ENCODE peak calls at places on chromosomes 4 and X, in six cellular contexts. L is A549, O is HepG2, K is GM12878, E is K562, P is endothelial cell of umbilical vein. H is an unnamed sample.

GRCh38 chr4:128604840-128605239 is 204.7 kb upstream of the JADE1 start:
- DNase-seq in E (peak; percentile 28), L (no peak), P (no peak), O (no peak), K (no peak), H (peak; percentile 4)

GRCh38 chrX:155056471-155056870 is 14.5 kb downstream of the CMC4 start:
- DNase-seq in L (no peak), P (no peak), K (no peak), O (no peak), E (no peak), H (no peak)

GRCh38 chr4:51840791-51841190 is 2.2 kb upstream of the DCUN1D4 start:
- DNase-seq in O (no peak), P (no peak), L (no peak), K (no peak), E (no peak), H (no peak)

GRCh38 chrX:50697691-50698090 is 116.3 kb downstream of the SHROOM4 start:
- DNase-seq in K (no peak), O (no peak), E (no peak), P (peak; percentile 75), L (no peak), H (no peak)

GRCh38 chr4:18593297-18594002 is 571.9 kb upstream of the LCORL start:
- DNase-seq in O (peak; percentile 66), L (peak; percentile 64), K (peak; percentile 7), P (peak; percentile 80), E (peak; percentile 74), H (peak; percentile 80)

GRCh38 chrX:36963069-36963808 is 44.9 kb upstream of the FAM47C start:
- DNase-seq in P (no peak), O (no peak), E (no peak), L (no peak), K (no peak), H (no peak)

GRCh38 chr4:152843476-152844107 is 63.8 kb downstream of the ARFIP1 start:
- DNase-seq in K (no peak), E (no peak), P (no peak), O (peak; percentile 10), L (no peak), H (no peak)

GRCh38 chr4:42713371-42713770 is 56.5 kb upstream of the ATP8A1 start:
- DNase-seq in K (no peak), E (no peak), O (no peak), L (no peak), P (no peak), H (no peak)

GRCh38 chr4:182863501-182863900 is 53.7 kb downstream of the DCTD start:
- DNase-seq in O (no peak), K (no peak), L (no peak), E (no peak), P (no peak), H (no peak)

GRCh38 chrX:131752493-131753198 is 208.8 kb downstream of the OR13H1 start:
- DNase-seq in P (no peak), E (no peak), K (peak; percentile 87), O (no peak), L (peak; percentile 92), H (no peak)

GRCh38 chr4:85812776-85813175 is 337.8 kb downstream of the ARHGAP24 start:
- DNase-seq in E (no peak), O (no peak), K (no peak), P (peak; percentile 70), L (no peak), H (no peak)

GRCh38 chr4:2537011-2537830 is 774 bp downstream of the FAM193A start:
- DNase-seq in E (peak; percentile 41), L (peak; percentile 48), O (peak; percentile 44), P (peak; percentile 59), K (no peak), H (peak; percentile 70)

GRCh38 chr4:148270600-148270999 is 171.6 kb downstream of the NR3C2 start:
- DNase-seq in L (no peak), P (peak; percentile 44), E (no peak), K (no peak), O (no peak), H (no peak)

GRCh38 chr4:1365271-1366178 is 18.5 kb downstream of the UVSSA start:
- DNase-seq in P (no peak), E (no peak), K (no peak), O (no peak), L (no peak), H (peak; percentile 48)

GRCh38 chr4:128550060-128550459 is 259.4 kb upstream of the JADE1 start:
- DNase-seq in O (no peak), P (no peak), L (no peak), K (no peak), E (no peak), H (no peak)

GRCh38 chrX:151393514-151393913 is 3.5 kb upstream of the VMA21 start:
- DNase-seq in E (peak; percentile 24), P (no peak), O (no peak), L (no peak), K (no peak), H (peak; percentile 65)

GRCh38 chrX:132638313-132638712 is 149.5 kb upstream of the MBNL3 start:
- DNase-seq in K (no peak), P (no peak), E (no peak), O (no peak), L (no peak), H (no peak)

GRCh38 chr4:5976431-5976830 is 41.8 kb downstream of the C4orf50 start:
- DNase-seq in L (peak; percentile 17), K (no peak), O (no peak), E (no peak), P (no peak), H (no peak)

GRCh38 chr4:87134122-87134521 is 86.3 kb downstream of the KLHL8 start:
- DNase-seq in L (no peak), P (no peak), K (no peak), O (no peak), E (no peak), H (no peak)

GRCh38 chr4:1711055-1711905 is 839 bp downstream of the SLBP start:
- DNase-seq in O (no peak), K (no peak), E (peak; percentile 57), L (peak; percentile 30), P (peak; percentile 65), H (peak; percentile 69)

GRCh38 chr4:59570850-59571476 is 1629.2 kb upstream of the ADGRL3 start:
- DNase-seq in P (no peak), E (no peak), K (peak; percentile 40), L (no peak), O (no peak), H (no peak)

GRCh38 chr4:52246834-52247233 is 195.7 kb downstream of the SPATA18 start:
- DNase-seq in L (no peak), E (no peak), K (no peak), O (no peak), P (no peak), H (no peak)

GRCh38 chr4:169621754-169622481 is 1.5 kb downstream of the CLCN3 start:
- DNase-seq in P (peak; percentile 81), O (peak; percentile 57), K (no peak), L (peak; percentile 36), E (peak; percentile 64), H (peak; percentile 60)

GRCh38 chrX:10045327-10046000 is 78.3 kb downstream of the CLDN34 start:
- DNase-seq in O (no peak), P (peak; percentile 86), L (no peak), K (no peak), E (no peak), H (no peak)

GRCh38 chr4:121551881-121552280 is 144.9 kb downstream of the ANXA5 start:
- DNase-seq in P (peak; percentile 36), K (no peak), L (no peak), O (peak; percentile 14), E (no peak), H (no peak)

GRCh38 chr4:108922191-108922590 is 159.3 kb upstream of the ETNPPL start:
- DNase-seq in O (no peak), K (no peak), L (no peak), P (no peak), E (no peak), H (no peak)
- TF ChIP-seq POLR2A in O (no peak), K (no peak), L (no peak), P (no peak), E (no peak), H (no peak)

DNA sequence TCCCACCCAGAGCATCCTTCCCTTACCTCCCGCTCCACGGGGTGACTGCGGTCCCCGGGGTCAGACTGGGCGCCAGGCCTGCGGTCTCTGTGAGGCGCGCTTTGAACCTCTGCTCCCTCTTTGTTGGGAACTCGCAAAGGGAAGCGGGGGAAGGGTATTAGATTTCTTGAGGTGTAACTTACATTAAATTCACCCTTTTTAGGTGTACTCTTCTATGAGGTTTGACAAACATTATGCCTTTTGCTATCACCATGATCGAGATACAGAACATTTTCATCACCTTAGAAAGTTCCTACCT is 569 bp downstream of the DCK start:
- DNase-seq in K (no peak), P (no peak), O (peak; percentile 15), E (peak; percentile 53), L (no peak), H (peak; percentile 60)
- TF ChIP-seq MYC in K (no peak), P (no peak), O (no peak), E (no peak), L (no peak), H (no peak)

DNA sequence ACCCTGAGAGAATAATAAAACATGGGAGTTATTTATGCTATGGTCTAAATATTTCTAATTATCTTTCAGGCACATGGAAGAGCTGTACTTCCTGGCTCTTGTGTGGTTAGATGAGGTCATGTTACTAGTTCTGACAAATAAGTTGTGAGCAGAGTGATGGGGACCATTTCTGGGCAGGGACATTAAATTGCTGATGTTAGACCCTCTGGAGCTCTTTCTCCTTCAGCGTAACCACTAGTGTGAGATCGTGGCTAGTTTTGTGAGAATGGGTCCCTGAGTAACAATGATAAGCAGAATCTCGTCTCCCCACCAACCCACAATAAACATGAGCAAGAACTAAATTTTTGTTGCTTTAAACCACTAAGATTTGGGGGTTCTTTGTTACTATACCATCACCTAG is 107.9 kb downstream of the MAML3 start:
- DNase-seq in L (no peak), O (no peak), P (peak; percentile 30), E (no peak), K (no peak), H (peak; percentile 31)
- TF ChIP-seq MAX in L (no peak), O (no peak), P (no peak), E (no peak), K (no peak), H (no peak)

GRCh38 chr4:186755550-186756519 is 32.2 kb upstream of the FAT1 start:
- DNase-seq in L (peak; percentile 24), K (no peak), O (peak; percentile 97), E (no peak), P (no peak), H (no peak)
- TF ChIP-seq POLR2A in L (no peak), K (no peak), O (peak; percentile 37), E (peak; percentile 23), P (no peak), H (no peak)

GRCh38 chr4:26822546-26822945 is 38.1 kb upstream of the STIM2 start:
- DNase-seq in O (no peak), K (peak; percentile 27), P (no peak), E (no peak), L (no peak), H (peak; percentile 49)
- TF ChIP-seq MYC in O (no peak), K (no peak), P (no peak), E (no peak), L (no peak), H (no peak)

GRCh38 chrX:26586570-26586969 is 370.6 kb downstream of the MAGEB5 start:
- DNase-seq in O (no peak), E (no peak), P (no peak), K (no peak), L (no peak), H (no peak)

DNA sequence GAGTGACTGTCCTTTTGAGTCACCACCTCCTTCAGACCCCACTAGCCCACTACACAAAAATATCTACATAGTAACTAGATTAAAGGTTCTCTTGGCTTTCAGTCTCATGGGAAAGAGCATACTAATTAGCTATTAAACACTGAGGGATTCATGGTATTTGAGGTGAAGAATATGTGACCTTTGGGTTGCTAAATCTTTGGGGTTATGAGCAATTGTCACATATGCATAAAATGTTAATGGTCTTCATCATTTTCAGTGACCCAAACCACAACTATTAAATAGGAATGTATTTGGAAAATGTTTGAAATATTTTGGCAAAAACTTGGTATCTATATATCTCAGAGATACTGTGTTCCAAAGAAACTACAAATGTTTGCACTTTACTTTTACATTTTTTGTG is 365.1 kb downstream of the MAGEB5 start:
- DNase-seq in K (no peak), O (no peak), L (no peak), P (no peak), E (no peak), H (no peak)
- TF ChIP-seq MAX in K (no peak), O (no peak), L (no peak), P (no peak), E (no peak), H (no peak)

H was measured in NB4.